ENCODE peak calls at places on chromosomes 2 and 18, in five cellular contexts. S is endothelial cell of umbilical vein, Q is Peyer's patch, X is adrenal gland, C is body of pancreas. K is an unnamed sample.

GRCh38 chr2:6946722-6947121 is 29.5 kb downstream of the RNF144A start:
- DNase-seq in X (no peak), Q (no peak), S (peak; percentile 63), C (no peak), K (no peak)

GRCh38 chr2:173300458-173300857 is 54.2 kb upstream of the CDCA7 start:
- DNase-seq in S (no peak), C (no peak), X (no peak), Q (no peak), K (no peak)

GRCh38 chr2:9657083-9657482 is 26.3 kb upstream of the YWHAQ start:
- DNase-seq in X (peak; percentile 31), S (no peak), Q (no peak), C (no peak), K (no peak)

GRCh38 chr2:110126086-110126773 is 10.6 kb upstream of the MALL start:
- DNase-seq in S (no peak), X (no peak), C (no peak), Q (no peak), K (no peak)

GRCh38 chr18:45935591-45936335 is 31.4 kb downstream of the EPG5 start:
- DNase-seq in C (no peak), S (no peak), Q (no peak), X (no peak), K (no peak)

GRCh38 chr2:141199711-141200110 is 931.1 kb downstream of the LRP1B start:
- DNase-seq in Q (no peak), X (no peak), S (no peak), C (no peak), K (no peak)

GRCh38 chr2:21103274-21103891 is 20.4 kb upstream of the TDRD15 start:
- DNase-seq in S (peak; percentile 60), C (no peak), X (no peak), Q (no peak), K (no peak)

GRCh38 chr2:98240796-98241398 is 105.4 kb upstream of the CNGA3 start:
- DNase-seq in X (no peak), Q (no peak), S (no peak), C (no peak), K (no peak)

GRCh38 chr2:127064642-127065250 is 42.2 kb downstream of the BIN1 start:
- DNase-seq in S (peak; percentile 98), Q (no peak), X (peak; percentile 98), C (peak; percentile 81), K (peak; percentile 92)

GRCh38 chr18:40326987-40327386 is 1628.0 kb upstream of the PIK3C3 start:
- DNase-seq in S (no peak), C (no peak), X (no peak), Q (no peak), K (no peak)

GRCh38 chr18:12255626-12256026 is 1.5 kb downstream of the CIDEA start:
- DNase-seq in S (no peak), X (no peak), Q (no peak), C (no peak), K (no peak)

DNA sequence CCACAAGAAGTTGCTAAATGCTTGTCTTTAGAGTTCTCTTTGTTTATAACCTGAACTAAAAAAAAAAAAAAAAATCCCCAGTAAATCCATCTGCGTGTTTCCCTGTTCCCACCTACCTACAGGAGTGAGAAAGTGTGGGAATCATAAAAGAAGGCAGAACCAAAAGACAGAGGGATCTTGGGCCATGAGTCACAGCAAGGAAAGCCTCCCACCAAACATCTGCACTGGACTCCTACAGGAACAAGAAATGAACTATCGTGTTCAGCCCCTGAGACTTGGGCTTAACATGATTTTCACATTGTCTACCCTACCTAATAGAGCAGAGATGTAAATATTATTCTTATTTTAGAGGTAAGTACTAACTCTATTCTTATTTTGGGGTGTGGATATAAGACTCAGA is 1761.2 kb upstream of the CELF4 start:
- DNase-seq in C (no peak), X (no peak), Q (no peak), S (no peak), K (no peak)
- TF ChIP-seq POLR2A in C (no peak), X (no peak), Q (no peak), S (no peak), K (no peak)

DNA sequence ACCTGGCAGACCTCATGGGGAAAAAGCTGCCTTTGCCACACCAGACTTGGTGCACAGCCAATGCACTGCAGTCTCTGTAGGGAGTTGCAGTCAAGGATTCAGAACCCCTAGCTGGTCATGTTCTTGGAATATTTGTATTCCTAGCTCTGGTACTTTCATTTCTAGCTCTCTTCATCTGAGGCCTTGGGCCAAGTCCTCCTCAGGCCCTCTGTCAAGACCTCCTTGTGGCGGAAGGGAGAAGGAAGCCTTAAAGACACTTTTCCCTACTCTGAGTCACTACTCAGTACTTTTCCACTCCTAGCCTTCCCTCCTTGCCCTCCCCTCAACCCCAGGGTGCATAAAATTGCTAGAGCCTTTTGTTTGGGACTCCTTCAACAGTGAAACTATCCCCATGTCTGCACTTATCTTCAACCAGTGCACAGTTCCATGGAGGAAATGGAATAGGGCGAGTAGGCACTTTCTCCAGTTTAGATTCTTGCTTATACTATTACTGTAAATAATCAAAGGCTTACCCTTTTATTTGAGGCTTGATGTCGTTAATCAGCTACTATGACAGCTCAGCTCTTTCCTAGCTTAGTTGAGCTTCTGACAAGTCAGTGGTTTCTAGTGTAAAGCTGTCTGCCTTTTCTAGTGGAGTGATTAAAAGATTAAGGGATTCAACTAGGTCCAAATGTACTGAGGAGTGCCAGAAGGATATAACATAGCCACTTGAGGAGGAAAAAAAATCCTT is 15.8 kb downstream of the M1AP start:
- DNase-seq in C (no peak), S (no peak), Q (no peak), X (no peak), K (no peak)
- TF ChIP-seq CTCF in C (no peak), S (no peak), Q (no peak), X (no peak), K (peak; percentile 36)

GRCh38 chr2:64672708-64673107 is 19.0 kb upstream of the SERTAD2 start:
- DNase-seq in Q (no peak), C (no peak), X (no peak), S (no peak), K (no peak)
- TF ChIP-seq POLR2A in Q (no peak), C (no peak), X (no peak), S (no peak), K (no peak)

DNA sequence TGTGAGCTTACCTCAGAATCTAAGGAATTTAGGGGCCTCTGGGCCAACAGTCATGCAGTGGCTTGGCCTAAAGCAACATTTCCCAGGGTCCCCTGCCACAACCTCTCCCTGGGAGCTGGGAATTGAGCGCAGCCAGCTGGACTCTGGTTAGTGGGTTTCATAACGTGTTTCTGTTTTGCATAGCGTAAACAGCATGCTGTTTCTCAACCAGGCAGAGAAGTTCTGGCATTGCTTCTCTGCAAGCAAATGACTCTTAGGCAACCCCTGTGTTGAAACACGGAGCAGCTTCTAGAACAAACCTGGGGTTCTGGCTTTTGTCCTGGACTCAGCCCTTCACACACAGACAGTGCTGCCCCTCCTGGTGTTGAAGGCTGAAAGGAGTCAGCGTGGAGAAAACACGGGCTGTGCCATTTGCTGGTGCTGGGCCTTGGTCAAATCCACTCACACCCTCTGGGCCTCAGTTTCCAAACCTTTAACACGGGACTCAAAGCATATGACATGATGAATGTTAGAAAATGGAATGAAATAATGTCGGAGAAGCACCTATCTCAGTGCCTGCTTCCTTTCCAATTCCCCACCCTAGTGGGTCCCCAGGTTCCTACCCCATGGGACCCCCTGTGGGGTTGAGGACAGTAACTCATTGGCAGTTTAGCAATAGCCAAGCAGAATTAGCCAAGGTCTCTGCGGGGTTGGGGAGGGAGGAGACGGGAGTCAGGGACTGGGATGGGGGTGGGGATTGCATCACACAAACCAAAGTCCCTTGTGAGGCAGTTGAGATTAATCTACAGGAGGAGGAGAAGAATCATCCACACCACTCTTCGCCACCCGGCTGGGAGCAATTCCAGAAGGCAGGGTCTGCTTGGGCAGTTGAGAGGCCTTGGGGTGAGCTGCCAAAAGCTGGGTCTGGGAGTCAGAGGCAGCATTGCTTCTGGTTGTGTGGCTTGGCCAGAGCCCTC is 30.2 kb upstream of the IL1R2 start:
- DNase-seq in X (peak; percentile 64), Q (peak; percentile 25), C (peak; percentile 83), S (no peak), K (peak; percentile 85)
- TF ChIP-seq CTCF in X (peak; percentile 28), Q (no peak), C (no peak), S (no peak), K (no peak)

GRCh38 chr2:100185516-100185915 is 43.1 kb upstream of the AFF3 start:
- DNase-seq in C (no peak), S (no peak), X (no peak), Q (no peak), K (no peak)

GRCh38 chr2:100186126-100186525 is 43.7 kb upstream of the AFF3 start:
- DNase-seq in C (no peak), S (no peak), Q (no peak), X (no peak), K (no peak)

GRCh38 chr2:100182494-100183355 is 40.3 kb upstream of the AFF3 start:
- DNase-seq in S (no peak), Q (no peak), C (no peak), X (peak; percentile 84), K (no peak)

GRCh38 chr2:100184055-100184737 is 41.8 kb upstream of the AFF3 start:
- DNase-seq in Q (no peak), X (no peak), S (no peak), C (no peak), K (no peak)

DNA sequence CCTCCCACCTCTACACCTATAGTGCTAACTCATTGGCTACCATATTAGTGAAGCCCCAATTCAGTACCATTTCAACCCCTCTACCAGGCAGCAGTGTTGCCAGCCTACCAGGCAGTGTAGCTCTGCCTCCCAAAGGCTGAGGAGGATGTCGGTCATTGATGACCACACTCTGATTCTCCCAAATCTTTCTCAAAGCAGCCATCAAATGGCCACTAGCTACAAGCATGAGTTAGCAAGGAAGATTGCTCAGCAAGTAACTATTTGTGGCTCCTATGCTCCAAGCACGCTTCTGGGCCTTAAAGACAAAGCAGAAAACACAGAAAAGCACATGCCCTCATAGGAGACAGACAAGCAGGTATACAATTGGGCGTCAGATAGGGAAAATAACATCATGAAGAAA is 42.7 kb upstream of the AFF3 start:
- DNase-seq in C (no peak), X (no peak), S (no peak), Q (no peak), K (no peak)
- TF ChIP-seq POLR2A in C (no peak), X (no peak), S (no peak), Q (no peak), K (no peak)

GRCh38 chr18:43648002-43648401 is 370.7 kb upstream of the SYT4 start:
- DNase-seq in Q (no peak), X (no peak), C (no peak), S (no peak), K (no peak)
- TF ChIP-seq CTCF in Q (no peak), X (no peak), C (no peak), S (no peak), K (no peak)

GRCh38 chr18:22153428-22153827 is 16.0 kb upstream of the GATA6 start:
- DNase-seq in S (no peak), X (no peak), C (no peak), Q (no peak), K (no peak)
- TF ChIP-seq POLR2A in S (no peak), X (no peak), C (no peak), Q (no peak), K (no peak)

K was measured in upper lobe of left lung.